ENCODE peak calls at places on chromosomes 1 and 21, in nine cellular contexts. U is WTC11, Y is HCT116, C is spleen, D is AG09319, N is nephron progenitor cell, S is fibroblast of the aortic adventitia, M is GM12864, F is cardiac muscle cell. W is an unnamed sample.
A peak's percentile ranks its signal among the peaks of the same experiment; 100 is the strongest.

GRCh38 chr1:41773144-41773571 is 145.6 kb downstream of the HIVEP3 start:
- DNase-seq in U (no peak), Y (no peak), C (no peak), D (peak; percentile 31), N (no peak), S (peak; percentile 94), M (no peak), F (peak; percentile 89), W (no peak)

GRCh38 chr1:246537887-246538286 is 28.2 kb downstream of the TFB2M start:
- DNase-seq in U (no peak), Y (no peak), C (no peak), D (no peak), N (no peak), S (no peak), M (no peak), F (no peak), W (no peak)

GRCh38 chr1:154117642-154118041 is 37.2 kb downstream of the NUP210L start:
- DNase-seq in U (no peak), Y (no peak), C (no peak), D (no peak), N (no peak), S (no peak), M (no peak), F (no peak), W (no peak)

GRCh38 chr1:198672124-198672523 is 33.3 kb downstream of the PTPRC start:
- DNase-seq in U (no peak), Y (no peak), C (no peak), D (no peak), N (no peak), S (peak; percentile 40), M (no peak), F (peak; percentile 25), W (no peak)

GRCh38 chr1:152190589-152190988 is 31.6 kb upstream of the RPTN start:
- DNase-seq in U (no peak), Y (no peak), C (no peak), D (no peak), N (no peak), S (peak; percentile 68), M (no peak), F (peak; percentile 65), W (no peak)

GRCh38 chr1:112358798-112359408 is 37.1 kb upstream of the CTTNBP2NL start:
- DNase-seq in U (peak; percentile 77), Y (peak; percentile 44), C (peak; percentile 83), D (peak; percentile 38), N (peak; percentile 49), S (peak; percentile 77), M (no peak), F (peak; percentile 87), W (peak; percentile 60)

GRCh38 chr1:208990456-208990855 is 593.1 kb upstream of the CAMK1G start:
- DNase-seq in U (no peak), Y (no peak), C (no peak), D (no peak), N (no peak), S (no peak), M (no peak), F (no peak), W (no peak)

GRCh38 chr1:25875856-25876692 is 566 bp upstream of the PAQR7 start:
- DNase-seq in U (peak; percentile 75), Y (no peak), C (peak; percentile 65), D (no peak), N (no peak), S (no peak), M (no peak), F (no peak), W (no peak)

GRCh38 chr1:23657659-23658275 is 33.8 kb upstream of the RPL11 start:
- DNase-seq in U (peak; percentile 89), Y (peak; percentile 60), C (no peak), D (no peak), N (peak; percentile 78), S (peak; percentile 35), M (no peak), F (peak; percentile 65), W (peak; percentile 84)

GRCh38 chr1:179709841-179710329 is 33.2 kb upstream of the FAM163A start:
- DNase-seq in U (no peak), Y (no peak), C (no peak), D (no peak), N (no peak), S (peak; percentile 60), M (peak; percentile 4), F (peak; percentile 96), W (no peak)

GRCh38 chr21:8991968-8992621 is 1529.3 kb upstream of the TPTE start:
- DNase-seq in U (no peak), Y (no peak), C (no peak), D (no peak), N (no peak), S (no peak), M (no peak), F (no peak), W (peak; percentile 40)

GRCh38 chr21:38950388-38951094 is 144.8 kb downstream of the ETS2 start:
- DNase-seq in U (no peak), Y (no peak), C (no peak), D (no peak), N (no peak), S (peak; percentile 22), M (no peak), F (peak; percentile 49), W (no peak)

GRCh38 chr1:168513656-168514404 is 30.0 kb downstream of the XCL2 start:
- DNase-seq in U (no peak), Y (no peak), C (no peak), D (no peak), N (no peak), S (peak; percentile 80), M (no peak), F (peak; percentile 59), W (no peak)

GRCh38 chr1:10818262-10819197 is 22.1 kb upstream of the CASZ1 start:
- DNase-seq in U (no peak), Y (no peak), C (no peak), D (no peak), N (no peak), S (no peak), M (no peak), F (no peak), W (no peak)

GRCh38 chr1:7629465-7630195 is 141.5 kb upstream of the VAMP3 start:
- DNase-seq in U (no peak), Y (no peak), C (no peak), D (no peak), N (no peak), S (no peak), M (no peak), F (no peak), W (no peak)
- TF ChIP-seq CTCF in U (no peak), Y (no peak), C (no peak), D (no peak), N (no peak), S (no peak), M (no peak), F (no peak), W (no peak)

DNA sequence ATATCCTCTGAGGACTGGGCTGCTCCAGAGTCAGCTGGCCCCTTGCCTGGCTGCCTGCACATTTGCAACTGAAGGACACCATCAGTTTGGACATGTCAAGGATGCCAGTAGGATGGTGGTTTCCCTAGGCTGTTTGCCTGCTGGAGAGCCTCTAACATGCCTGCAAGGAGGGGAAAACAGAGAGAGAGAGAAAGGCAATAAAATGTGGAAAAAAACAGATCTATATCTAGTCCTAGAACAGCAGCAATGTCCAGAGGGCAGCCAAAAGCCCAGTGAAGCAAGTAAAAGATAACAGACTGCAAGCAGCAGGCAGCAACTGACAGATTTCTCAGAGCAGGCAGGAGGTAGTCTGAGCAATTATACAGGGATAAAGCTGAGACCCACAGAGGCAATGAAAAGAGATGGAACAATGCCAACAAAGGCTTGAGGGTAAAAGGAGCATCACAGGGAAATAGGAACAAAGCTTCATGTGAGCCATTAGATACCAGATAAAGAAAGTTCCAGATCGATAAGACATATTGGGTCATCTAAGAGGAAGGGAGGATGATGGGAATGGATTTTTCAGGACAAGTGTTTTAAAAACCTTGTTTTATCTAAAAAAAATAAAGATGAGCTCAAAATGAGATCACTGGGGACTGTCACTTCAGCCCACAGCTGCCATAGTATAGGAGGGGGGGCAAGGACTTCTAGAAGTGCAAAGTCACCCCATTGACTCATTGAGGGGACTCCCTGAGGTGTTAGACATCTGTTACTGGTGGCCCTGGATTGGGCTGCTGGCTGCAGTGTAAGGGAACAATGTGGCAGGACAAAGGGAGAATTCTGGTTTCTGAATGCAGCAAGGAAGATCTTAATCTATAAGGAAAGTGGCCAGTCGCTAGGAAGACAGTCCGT is 38.6 kb upstream of the GADD45A start:
- DNase-seq in U (no peak), Y (no peak), C (no peak), D (peak; percentile 77), N (no peak), S (peak; percentile 53), M (no peak), F (peak; percentile 54), W (no peak)
- TF ChIP-seq CTCF in U (no peak), Y (no peak), C (no peak), D (no peak), N (no peak), S (no peak), M (no peak), F (no peak), W (no peak)

GRCh38 chr1:243481101-243481500 is 225.3 kb downstream of the SDCCAG8 start:
- DNase-seq in U (no peak), Y (no peak), C (no peak), D (no peak), N (no peak), S (no peak), M (no peak), F (no peak), W (no peak)

GRCh38 chr1:243474906-243475305 is 219.1 kb downstream of the SDCCAG8 start:
- DNase-seq in U (peak; percentile 17), Y (no peak), C (no peak), D (no peak), N (no peak), S (no peak), M (no peak), F (no peak), W (no peak)

GRCh38 chr1:243474384-243474851 is 218.6 kb downstream of the SDCCAG8 start:
- DNase-seq in U (peak; percentile 58), Y (no peak), C (no peak), D (no peak), N (no peak), S (no peak), M (no peak), F (no peak), W (no peak)

GRCh38 chr1:243475966-243476365 is 220.1 kb downstream of the SDCCAG8 start:
- DNase-seq in U (peak; percentile 75), Y (no peak), C (no peak), D (no peak), N (peak; percentile 62), S (peak; percentile 18), M (no peak), F (peak; percentile 51), W (peak; percentile 28)

DNA sequence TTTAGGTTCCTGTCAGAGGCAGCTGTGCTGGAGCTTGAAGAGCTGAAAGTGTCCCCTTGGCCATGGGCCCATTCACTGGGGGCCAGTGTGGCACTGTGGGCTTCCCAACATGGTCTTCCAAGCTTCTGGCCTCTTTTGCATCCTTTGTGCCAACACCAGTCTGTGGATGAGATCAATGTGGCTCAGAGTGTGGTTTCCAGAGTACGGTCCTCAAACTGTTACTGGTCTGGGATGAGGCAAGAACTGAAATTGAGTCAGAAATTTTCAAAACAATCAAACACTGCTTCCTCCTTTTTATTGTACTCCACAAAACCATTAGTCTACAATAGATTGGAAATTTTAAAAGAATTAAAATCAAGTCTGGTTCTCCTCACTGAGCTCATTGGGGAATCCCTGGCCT is 221.8 kb downstream of the SDCCAG8 start:
- DNase-seq in U (no peak), Y (no peak), C (no peak), D (no peak), N (no peak), S (no peak), M (no peak), F (peak; percentile 21), W (no peak)
- TF ChIP-seq CTCF in U (no peak), Y (no peak), C (no peak), D (no peak), N (no peak), S (no peak), M (no peak), F (no peak), W (no peak)

GRCh38 chr1:170671629-170671963 is 7.7 kb downstream of the PRRX1 start:
- DNase-seq in U (no peak), Y (no peak), C (no peak), D (no peak), N (no peak), S (peak; percentile 1), M (no peak), F (no peak), W (no peak)
- TF ChIP-seq CTCF in U (no peak), Y (no peak), C (no peak), D (no peak), N (peak; percentile 19), S (no peak), M (no peak), F (no peak), W (no peak)